ENCODE peak calls at places on chromosome 9, in five cellular contexts. M is K562, J is H1, T is GM12878, U is HepG2. G is an unnamed sample.

GRCh38 chr9:37747271-37747753 is 6.3 kb upstream of the TRMT10B start:
- DNase-seq in M (peak), J (peak), T (peak), U (peak), G (peak)

GRCh38 chr9:120392711-120393110 is 187.3 kb downstream of the CDK5RAP2 start:
- DNase-seq in M (no peak), J (no peak), T (no peak), U (no peak), G (no peak)

GRCh38 chr9:80320480-80320879 is 748.7 kb downstream of the TLE4 start:
- DNase-seq in M (no peak), J (no peak), T (no peak), U (no peak), G (no peak)

GRCh38 chr9:4464911-4465513 is 25.3 kb upstream of the SLC1A1 start:
- DNase-seq in M (no peak), J (no peak), T (peak), U (no peak), G (no peak)

GRCh38 chr9:93598647-93599241 is 22.4 kb downstream of the PHF2 start:
- DNase-seq in M (no peak), J (peak), T (no peak), U (no peak), G (no peak)

GRCh38 chr9:87464110-87464991 is 33.3 kb upstream of the DAPK1 start:
- DNase-seq in M (no peak), J (no peak), T (peak), U (no peak), G (no peak)

GRCh38 chr9:102506391-102506790 is 488.7 kb upstream of the CYLC2 start:
- DNase-seq in M (no peak), J (no peak), T (no peak), U (no peak), G (no peak)

GRCh38 chr9:31347082-31347617 is 1037.3 kb upstream of the ACO1 start:
- DNase-seq in M (no peak), J (no peak), T (peak), U (no peak), G (no peak)

GRCh38 chr9:128254855-128255759 is 20.7 kb downstream of the GOLGA2 start:
- DNase-seq in M (peak), J (peak), T (no peak), U (peak), G (peak)

GRCh38 chr9:104864675-104865104 is 63.3 kb downstream of the ABCA1 start:
- DNase-seq in M (no peak), J (no peak), T (no peak), U (no peak), G (no peak)

GRCh38 chr9:88092699-88093359 is 45.4 kb downstream of the SPATA31C2 start:
- DNase-seq in M (no peak), J (no peak), T (no peak), U (no peak), G (no peak)

GRCh38 chr9:90009447-90009846 is 404.6 kb downstream of the GADD45G start:
- DNase-seq in M (no peak), J (no peak), T (no peak), U (no peak), G (no peak)

GRCh38 chr9:33106827-33107621 is 30.6 kb upstream of the SMU1 start:
- DNase-seq in M (peak), J (no peak), T (no peak), U (no peak), G (no peak)

GRCh38 chr9:95764490-95764889 is 111.0 kb upstream of the ERCC6L2 start:
- DNase-seq in M (no peak), J (no peak), T (no peak), U (no peak), G (no peak)

GRCh38 chr9:121321039-121321503 is 49.0 kb downstream of the STOM start:
- DNase-seq in M (no peak), J (no peak), T (no peak), U (no peak), G (no peak)

GRCh38 chr9:126681336-126681735 is 67.6 kb downstream of the LMX1B start:
- DNase-seq in M (no peak), J (no peak), T (no peak), U (no peak), G (no peak)

GRCh38 chr9:126683698-126684044 is 69.9 kb downstream of the LMX1B start:
- DNase-seq in M (no peak), J (no peak), T (no peak), U (no peak), G (no peak)

GRCh38 chr9:126682928-126683697 is 69.4 kb downstream of the LMX1B start:
- DNase-seq in M (no peak), J (no peak), T (no peak), U (no peak), G (no peak)

GRCh38 chr9:126684345-126684744 is 70.6 kb downstream of the LMX1B start:
- DNase-seq in M (no peak), J (no peak), T (no peak), U (no peak), G (no peak)

DNA sequence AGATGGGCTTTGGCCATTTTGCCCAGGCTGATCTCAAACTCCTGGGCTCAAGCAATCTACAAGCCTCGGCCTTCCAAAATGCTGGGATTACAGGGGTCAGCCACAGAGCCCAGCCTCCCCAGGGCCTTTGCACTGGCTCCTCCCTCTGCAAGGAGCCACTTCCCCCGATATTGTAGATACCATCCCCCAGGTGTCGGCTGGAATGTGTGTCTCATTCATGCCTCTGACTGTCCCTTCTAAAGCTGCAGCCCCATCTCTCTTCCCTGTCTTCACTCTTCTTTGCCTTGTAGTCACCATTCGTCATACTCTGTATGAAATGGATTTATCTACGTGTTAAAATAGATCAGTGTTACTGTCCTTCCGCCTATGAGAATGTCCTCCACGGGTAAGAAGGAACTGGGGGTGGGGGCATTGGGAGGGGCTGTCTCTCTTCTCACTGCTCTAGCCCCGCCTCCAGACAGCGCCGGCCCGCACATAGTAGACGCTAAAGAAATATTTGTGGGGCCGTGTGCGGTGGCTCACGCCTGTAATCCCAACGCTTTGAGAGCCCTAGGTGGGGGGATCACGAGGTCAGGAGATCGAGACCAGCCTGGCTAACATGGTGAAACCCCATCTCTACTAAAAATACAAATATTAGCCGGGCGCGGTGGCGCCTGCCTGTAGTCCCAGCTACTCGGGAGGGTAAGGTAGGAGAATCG is 68.5 kb downstream of the LMX1B start:
- DNase-seq in M (no peak), J (no peak), T (no peak), U (no peak), G (no peak)
- TF ChIP-seq EZH2 in M (no peak), J (no peak), T (no peak), U (no peak), G (no peak)

DNA sequence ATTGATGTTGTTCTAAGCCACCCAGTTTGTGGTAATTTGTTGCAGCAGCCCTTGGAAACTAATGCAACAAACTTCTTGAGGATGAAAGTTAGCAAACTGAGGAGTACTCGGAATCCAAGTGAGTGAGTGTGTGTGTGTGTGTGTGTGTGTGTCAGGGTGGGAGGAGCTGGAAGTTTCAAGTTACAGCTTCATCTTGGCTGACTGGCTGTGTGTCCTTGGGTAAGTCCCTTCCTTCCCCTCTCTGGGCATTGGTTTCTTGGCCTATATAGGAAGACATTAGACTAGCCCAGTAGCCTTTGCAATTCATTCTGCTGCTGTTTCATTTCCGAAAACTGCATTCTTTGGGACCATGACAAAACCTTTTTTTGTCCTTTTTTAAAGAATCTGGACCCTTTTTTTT is 157.2 kb downstream of the MELK start:
- DNase-seq in M (no peak), J (no peak), T (no peak), U (no peak), G (no peak)
- TF ChIP-seq ZNF274 in M (no peak), J (no peak), T (no peak), U (no peak), G (no peak)

GRCh38 chr9:68983008-68983411 is 30.9 kb downstream of the PRKACG start:
- DNase-seq in M (peak), J (no peak), T (peak), U (no peak), G (no peak)
- TF ChIP-seq POLR2AphosphoS5 in M (peak), J (no peak), T (no peak), U (no peak), G (no peak)

GRCh38 chr9:2623046-2623865 is 1.7 kb downstream of the VLDLR start:
- DNase-seq in M (no peak), J (peak), T (no peak), U (peak), G (no peak)
- TF ChIP-seq EZH2 in M (no peak), J (peak), T (no peak), U (peak), G (no peak)

GRCh38 chr9:114276908-114277821 is 45.7 kb upstream of the ORM1 start:
- DNase-seq in M (no peak), J (peak), T (no peak), U (no peak), G (no peak)
- TF ChIP-seq ZNF274 in M (no peak), J (no peak), T (no peak), U (no peak), G (no peak)

GRCh38 chr9:135501261-135502167 is 1.0 kb downstream of the MRPS2 start:
- DNase-seq in M (peak), J (no peak), T (no peak), U (no peak), G (no peak)
- TF ChIP-seq POLR2AphosphoS5 in M (no peak), J (no peak), T (no peak), U (no peak), G (peak)

DNA sequence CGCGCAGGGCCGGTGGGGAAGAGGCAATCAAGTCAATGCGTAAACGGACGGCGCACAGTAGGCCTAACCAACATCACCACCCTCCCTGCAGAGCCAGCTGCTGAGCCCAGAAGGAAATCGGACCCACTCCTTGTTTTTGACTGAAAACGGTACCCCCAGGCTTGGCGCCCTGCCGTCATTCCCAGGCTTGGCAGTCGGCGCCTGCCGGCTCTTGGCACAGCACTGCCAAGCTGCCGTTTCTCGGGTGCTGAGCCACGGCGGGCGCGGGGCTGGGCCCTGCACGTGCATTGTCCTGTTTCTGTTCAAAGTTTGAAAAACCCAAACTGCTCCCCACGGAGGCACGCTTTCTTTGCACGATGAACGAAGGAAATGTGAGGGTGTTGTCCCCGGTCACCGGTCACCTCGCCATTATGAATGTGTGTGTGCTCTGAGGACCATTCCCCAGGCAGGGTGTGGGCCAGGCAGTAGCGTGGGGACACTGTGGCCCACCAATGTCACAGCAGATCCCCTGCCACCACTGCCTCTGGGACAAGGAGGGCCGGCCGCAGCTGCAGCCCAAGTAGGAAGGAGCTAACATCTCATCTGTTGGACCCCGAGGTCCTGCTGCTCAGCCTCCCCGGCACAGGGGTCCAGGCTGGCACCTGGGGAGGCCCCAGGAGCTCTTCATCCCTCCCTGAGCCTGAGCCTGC is 20.0 kb downstream of the FIBCD1 start:
- DNase-seq in M (peak), J (no peak), T (no peak), U (no peak), G (no peak)
- TF ChIP-seq EZH2 in M (no peak), J (no peak), T (no peak), U (no peak), G (no peak)

DNA sequence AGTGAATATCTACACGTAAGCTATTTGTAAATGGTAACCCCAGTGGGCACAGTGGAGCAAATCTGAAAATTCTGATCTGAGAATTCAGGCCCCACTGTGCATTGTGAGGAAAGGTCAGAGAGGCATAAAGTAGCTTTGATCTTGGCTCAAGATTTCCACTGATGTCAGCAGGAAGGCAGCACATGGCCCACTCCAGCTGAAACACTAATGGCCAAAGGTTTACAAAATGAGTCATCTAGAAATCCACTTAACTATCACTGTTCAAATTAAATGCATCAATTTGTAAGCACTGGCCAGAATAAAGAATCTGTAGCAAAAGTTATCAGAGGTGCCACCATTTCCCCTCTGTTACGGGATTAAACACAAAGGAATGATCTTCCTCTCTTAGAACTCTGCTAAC is 191.6 kb downstream of the C9orf152 start:
- DNase-seq in M (no peak), J (no peak), T (no peak), U (peak), G (peak)
- TF ChIP-seq ZNF274 in M (no peak), J (no peak), T (no peak), U (no peak), G (no peak)